ENCODE peak calls at places on chromosomes 2 and 18, in four cellular contexts. F, H, O and T are unnamed samples.

GRCh38 chr18:62741118-62741566 is 25.8 kb downstream of the PHLPP1 start:
- DNase-seq in F (peak; percentile 11), H (peak; percentile 93), O (no peak), T (peak; percentile 12)

GRCh38 chr2:28627722-28628480 is 123.7 kb upstream of the PPP1CB start:
- DNase-seq in F (no peak), H (no peak), O (no peak), T (no peak)

GRCh38 chr2:64922482-64923384 is 66.5 kb upstream of the SLC1A4 start:
- DNase-seq in F (no peak), H (peak; percentile 88), O (no peak), T (no peak)

GRCh38 chr2:109343460-109343859 is 214.5 kb downstream of the SH3RF3 start:
- DNase-seq in F (no peak), H (no peak), O (no peak), T (no peak)

GRCh38 chr2:80579756-80580155 is 275.2 kb upstream of the LRRTM1 start:
- DNase-seq in F (no peak), H (no peak), O (no peak), T (no peak)

GRCh38 chr18:63320690-63321265 is 1.2 kb upstream of the BCL2 start:
- DNase-seq in F (peak; percentile 35), H (peak; percentile 15), O (no peak), T (no peak)

GRCh38 chr2:179686718-179687342 is 174.6 kb downstream of the ZNF385B start:
- DNase-seq in F (no peak), H (no peak), O (no peak), T (no peak)

GRCh38 chr2:224612581-224612980 is 27.4 kb upstream of the CUL3 start:
- DNase-seq in F (no peak), H (no peak), O (no peak), T (no peak)

GRCh38 chr2:177666408-177666807 is 273.8 kb downstream of the AGPS start:
- DNase-seq in F (no peak), H (no peak), O (no peak), T (no peak)

GRCh38 chr2:232772540-232772939 is 3.8 kb downstream of the KCNJ13 start:
- DNase-seq in F (no peak), H (no peak), O (peak; percentile 48), T (no peak)

GRCh38 chr2:143937563-143938346 is 582.2 kb downstream of the ZEB2 start:
- DNase-seq in F (no peak), H (no peak), O (no peak), T (peak; percentile 11)

GRCh38 chr2:108612153-108612513 is 77.9 kb downstream of the LIMS1 start:
- DNase-seq in F (no peak), H (no peak), O (peak; percentile 97), T (no peak)

GRCh38 chr2:150977296-150977695 is 284.4 kb downstream of the RBM43 start:
- DNase-seq in F (no peak), H (no peak), O (no peak), T (no peak)

GRCh38 chr18:24397131-24397693 is 412 bp downstream of the OSBPL1A start:
- DNase-seq in F (peak; percentile 18), H (no peak), O (no peak), T (peak; percentile 52)

GRCh38 chr2:236862526-236862925 is 223.2 kb upstream of the COPS8 start:
- DNase-seq in F (no peak), H (no peak), O (no peak), T (no peak)

GRCh38 chr18:9552616-9553015 is 61.7 kb downstream of the PPP4R1 start:
- DNase-seq in F (no peak), H (no peak), O (no peak), T (no peak)

GRCh38 chr2:33417093-33417492 is 59.4 kb upstream of the RASGRP3 start:
- DNase-seq in F (no peak), H (no peak), O (no peak), T (no peak)

GRCh38 chr2:223042704-223043118 is 9.3 kb upstream of the KCNE4 start:
- DNase-seq in F (no peak), H (no peak), O (no peak), T (no peak)

GRCh38 chr2:231803739-231804138 is 17.5 kb downstream of the COPS7B start:
- DNase-seq in F (no peak), H (no peak), O (no peak), T (no peak)

GRCh38 chr2:130963849-130964793 is 127.4 kb downstream of the ARHGEF4 start:
- DNase-seq in F (peak; percentile 34), H (no peak), O (no peak), T (peak; percentile 79)

GRCh38 chr2:177264539-177265385 is at the start of gene NFE2L2:
- DNase-seq in F (peak; percentile 96), H (peak; percentile 99), O (peak; percentile 56), T (peak; percentile 84)

GRCh38 chr18:79530821-79531220 is 135.1 kb downstream of the NFATC1 start:
- DNase-seq in F (no peak), H (no peak), O (no peak), T (no peak)

GRCh38 chr2:52390651-52391050 is 1358.7 kb upstream of the NRXN1 start:
- DNase-seq in F (no peak), H (no peak), O (no peak), T (no peak)

GRCh38 chr2:85843543-85843942 is 45.2 kb downstream of the ST3GAL5 start:
- DNase-seq in F (peak; percentile 72), H (no peak), O (no peak), T (peak; percentile 40)

GRCh38 chr2:150859872-150860271 is 372.4 kb upstream of the RND3 start:
- DNase-seq in F (no peak), H (no peak), O (no peak), T (no peak)

GRCh38 chr2:23066701-23067100 is 318.3 kb upstream of the KLHL29 start:
- DNase-seq in F (no peak), H (no peak), O (no peak), T (no peak)

GRCh38 chr2:132678498-132678897 is 8.5 kb upstream of the LYPD1 start:
- DNase-seq in F (no peak), H (no peak), O (no peak), T (no peak)

GRCh38 chr2:121519732-121520640 is 10.7 kb upstream of the RNU4ATAC start:
- DNase-seq in F (no peak), H (peak; percentile 35), O (no peak), T (no peak)

GRCh38 chr2:205775091-205775876 is 93.0 kb downstream of the NRP2 start:
- DNase-seq in F (no peak), H (no peak), O (no peak), T (no peak)

GRCh38 chr2:207711750-207712487 is 479 bp downstream of the CCNYL1 start:
- DNase-seq in F (peak; percentile 29), H (no peak), O (no peak), T (peak; percentile 57)

GRCh38 chr18:76260941-76261472 is 234.0 kb downstream of the ZNF516 start:
- DNase-seq in F (no peak), H (no peak), O (no peak), T (no peak)

GRCh38 chr2:88828397-88829137 is 137.1 kb downstream of the RPIA start:
- DNase-seq in F (no peak), H (no peak), O (no peak), T (no peak)

GRCh38 chr2:75595541-75596395 is 35.0 kb upstream of the EVA1A start:
- DNase-seq in F (no peak), H (peak; percentile 38), O (no peak), T (no peak)

GRCh38 chr2:145158051-145158586 is 638.2 kb upstream of the ZEB2 start:
- DNase-seq in F (no peak), H (no peak), O (no peak), T (no peak)

GRCh38 chr2:219692521-219692920 is 65.1 kb downstream of the SLC4A3 start:
- DNase-seq in F (no peak), H (no peak), O (no peak), T (no peak)

GRCh38 chr2:219687882-219688559 is 60.6 kb downstream of the SLC4A3 start:
- DNase-seq in F (no peak), H (no peak), O (no peak), T (no peak)

GRCh38 chr2:219691551-219691950 is 64.1 kb downstream of the SLC4A3 start:
- DNase-seq in F (no peak), H (no peak), O (no peak), T (no peak)

GRCh38 chr2:219688560-219689445 is 61.4 kb downstream of the SLC4A3 start:
- DNase-seq in F (no peak), H (peak; percentile 36), O (no peak), T (no peak)

GRCh38 chr2:219689676-219690628 is 62.5 kb downstream of the SLC4A3 start:
- DNase-seq in F (peak; percentile 58), H (peak; percentile 51), O (peak; percentile 23), T (peak; percentile 66)
- TF ChIP-seq TARDBP in F (no peak), H (no peak), O (no peak), T (no peak)

DNA sequence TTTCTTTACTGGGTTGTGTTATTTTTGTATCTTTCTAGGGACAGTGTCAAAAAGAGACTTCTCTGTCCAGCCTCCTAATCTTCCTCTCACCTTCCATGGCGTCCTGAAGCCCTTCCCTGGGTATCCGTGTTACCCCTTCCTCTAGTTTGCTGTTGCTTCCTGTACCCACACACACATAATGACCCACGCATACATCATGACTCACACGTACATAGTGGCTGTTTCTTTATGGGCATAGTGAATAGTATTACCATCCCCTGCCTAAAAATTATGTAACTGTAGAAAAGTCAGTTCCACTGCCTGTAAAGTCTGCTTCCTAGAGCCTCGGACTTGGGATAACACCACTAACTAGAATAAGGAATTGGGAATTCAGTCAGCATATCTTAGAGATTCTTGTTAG is 308.5 kb upstream of the RAB12 start:
- DNase-seq in F (no peak), H (no peak), O (no peak), T (no peak)
- TF ChIP-seq TARDBP in F (no peak), H (no peak), O (no peak), T (no peak)

DNA sequence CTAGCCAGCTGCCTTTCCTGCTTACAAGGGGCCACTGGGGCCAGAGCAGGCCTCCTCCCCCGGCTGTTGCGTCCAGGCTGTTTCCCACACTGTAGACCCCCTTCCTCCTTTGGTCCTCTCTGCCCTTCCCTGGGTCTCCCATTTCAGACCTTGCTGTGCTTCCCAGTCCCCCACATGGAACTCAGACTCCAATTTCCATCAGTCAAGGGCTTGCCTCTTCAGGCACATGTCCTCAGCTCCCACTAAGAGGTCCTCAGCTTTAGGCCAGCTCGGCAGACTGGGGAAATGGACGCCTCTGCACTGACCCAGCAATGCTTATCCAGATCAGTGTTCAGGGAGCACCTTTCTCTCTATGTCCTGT is 98.0 kb upstream of the BZW1 start:
- DNase-seq in F (no peak), H (no peak), O (peak; percentile 8), T (no peak)
- TF ChIP-seq TARDBP in F (no peak), H (no peak), O (no peak), T (no peak)

GRCh38 chr18:50982086-50982801 is 14.4 kb downstream of the ELAC1 start:
- DNase-seq in F (no peak), H (no peak), O (no peak), T (no peak)

GRCh38 chr18:50986360-50987087 is 18.7 kb downstream of the ELAC1 start:
- DNase-seq in F (no peak), H (no peak), O (no peak), T (no peak)

GRCh38 chr18:50977037-50977760 is 9.4 kb downstream of the ELAC1 start:
- DNase-seq in F (no peak), H (no peak), O (no peak), T (no peak)

GRCh38 chr18:50982802-50983179 is 15.0 kb downstream of the ELAC1 start:
- DNase-seq in F (no peak), H (no peak), O (no peak), T (no peak)

DNA sequence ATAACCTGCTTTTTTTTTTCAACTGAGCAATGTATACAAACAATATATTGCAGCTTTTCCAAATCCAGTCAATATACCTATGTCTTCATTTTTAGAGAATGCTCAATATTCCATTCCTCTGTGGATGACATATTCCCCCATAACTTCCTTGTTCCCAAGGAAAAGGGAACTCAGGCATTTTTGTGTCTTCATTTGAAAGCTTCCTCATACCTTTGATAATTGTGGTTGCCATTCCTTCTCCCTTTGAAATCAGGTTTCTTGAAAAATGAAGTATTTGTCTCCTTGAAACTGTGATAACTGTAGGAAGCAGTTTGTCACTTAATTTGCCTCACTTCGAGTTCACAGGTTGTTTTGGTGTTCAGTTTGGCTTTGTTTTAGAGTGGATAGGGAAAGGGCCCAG is 13.5 kb downstream of the ELAC1 start:
- DNase-seq in F (no peak), H (no peak), O (no peak), T (no peak)
- TF ChIP-seq TARDBP in F (no peak), H (no peak), O (no peak), T (no peak)